ENCODE peak calls at places on chromosomes 6 and 20, in seven cellular contexts. Y is colonic mucosa, E is pancreas, T is BE2C, H is breast epithelium, P is BJ, L is fibroblast of lung. J is an unnamed sample.

GRCh38 chr20:46012926-46013825 is 4.5 kb downstream of the MMP9 start:
- DNase-seq in L (no peak), E (no peak), P (no peak), T (no peak), Y (no peak), H (no peak), J (no peak)

GRCh38 chr20:40749985-40750506 is 61.0 kb upstream of the MAFB start:
- DNase-seq in Y (no peak), L (peak), T (no peak), P (no peak), H (no peak), E (no peak), J (no peak)

GRCh38 chr20:38855356-38855755 is 49.9 kb downstream of the PPP1R16B start:
- DNase-seq in L (peak), Y (no peak), T (no peak), P (no peak), H (no peak), E (no peak), J (no peak)

GRCh38 chr6:15038013-15038791 is 207.7 kb upstream of the JARID2 start:
- DNase-seq in H (no peak), E (no peak), T (no peak), P (no peak), L (no peak), Y (no peak), J (peak)

GRCh38 chr6:152330984-152331383 is 306.2 kb downstream of the SYNE1 start:
- DNase-seq in P (no peak), T (no peak), H (no peak), L (no peak), E (no peak), Y (no peak), J (no peak)

GRCh38 chr6:141398954-141399353 is 733.8 kb upstream of the GJE1 start:
- DNase-seq in H (no peak), T (no peak), L (no peak), P (peak), E (no peak), Y (no peak), J (no peak)

GRCh38 chr6:138529510-138529909 is 30.2 kb upstream of the NHSL1 start:
- DNase-seq in T (no peak), E (no peak), Y (no peak), H (no peak), P (no peak), L (no peak), J (peak)

GRCh38 chr6:17998442-17998841 is 11.0 kb upstream of the KIF13A start:
- DNase-seq in L (no peak), H (no peak), Y (no peak), P (no peak), T (no peak), E (no peak), J (no peak)

GRCh38 chr20:4920131-4920530 is 81.2 kb downstream of the SLC23A2 start:
- DNase-seq in E (no peak), H (no peak), L (peak), T (no peak), P (no peak), Y (no peak), J (no peak)

GRCh38 chr20:57697540-57697939 is 12.3 kb downstream of the PMEPA1 start:
- DNase-seq in P (no peak), T (no peak), E (no peak), H (no peak), L (no peak), Y (no peak), J (no peak)

GRCh38 chr6:21309791-21310190 is 283.8 kb upstream of the SOX4 start:
- DNase-seq in H (no peak), Y (no peak), E (no peak), T (no peak), P (no peak), L (peak), J (no peak)

GRCh38 chr6:109441069-109441816 is 719 bp downstream of the SMPD2 start:
- DNase-seq in P (no peak), L (peak), E (peak), Y (peak), H (peak), T (peak), J (peak)

GRCh38 chr6:158849899-158850806 is 31.0 kb upstream of the EZR start:
- DNase-seq in T (no peak), L (peak), E (no peak), Y (peak), H (peak), P (peak), J (no peak)

DNA sequence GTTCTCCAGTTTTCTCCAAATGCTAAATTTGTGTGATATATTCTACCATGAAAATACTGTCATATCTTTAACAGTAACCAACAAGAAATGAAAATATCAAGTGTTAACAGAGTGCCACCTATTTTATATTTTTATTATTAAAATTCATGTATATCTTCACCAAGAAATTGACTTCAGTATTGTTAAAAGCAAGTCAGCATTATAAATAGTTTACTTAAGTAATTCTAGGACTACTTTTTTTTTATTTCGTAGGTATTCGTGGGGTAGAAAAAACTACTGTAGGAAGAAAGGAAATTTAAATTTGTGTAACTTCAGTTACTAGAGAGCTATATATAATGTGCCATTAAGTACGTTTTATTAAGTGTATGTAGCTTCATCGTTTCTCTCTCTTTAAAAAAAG is 6.3 kb upstream of the MAN1A1 start:
- DNase-seq in E (no peak), L (no peak), H (no peak), Y (no peak), P (no peak), T (no peak), J (no peak)
- H3K4me3 ChIP-seq in E (no peak), L (no peak), H (no peak), Y (no peak), P (no peak), T (no peak), J (no peak)

GRCh38 chr20:654427-654770 is 1.4 kb upstream of the SRXN1 start:
- DNase-seq in P (no peak), E (no peak), H (no peak), L (no peak), T (no peak), Y (no peak), J (no peak)

GRCh38 chr20:652611-653109 is 340 bp downstream of the SRXN1 start:
- DNase-seq in T (no peak), L (peak), Y (peak), E (peak), P (no peak), H (no peak), J (peak)

GRCh38 chr20:651713-652610 is 1.0 kb downstream of the SRXN1 start:
- DNase-seq in E (no peak), P (no peak), L (no peak), H (no peak), Y (peak), T (no peak), J (no peak)

GRCh38 chr20:653110-653589 is at the start of gene SRXN1:
- DNase-seq in T (peak), L (peak), Y (peak), P (peak), H (peak), E (peak), J (peak)

DNA sequence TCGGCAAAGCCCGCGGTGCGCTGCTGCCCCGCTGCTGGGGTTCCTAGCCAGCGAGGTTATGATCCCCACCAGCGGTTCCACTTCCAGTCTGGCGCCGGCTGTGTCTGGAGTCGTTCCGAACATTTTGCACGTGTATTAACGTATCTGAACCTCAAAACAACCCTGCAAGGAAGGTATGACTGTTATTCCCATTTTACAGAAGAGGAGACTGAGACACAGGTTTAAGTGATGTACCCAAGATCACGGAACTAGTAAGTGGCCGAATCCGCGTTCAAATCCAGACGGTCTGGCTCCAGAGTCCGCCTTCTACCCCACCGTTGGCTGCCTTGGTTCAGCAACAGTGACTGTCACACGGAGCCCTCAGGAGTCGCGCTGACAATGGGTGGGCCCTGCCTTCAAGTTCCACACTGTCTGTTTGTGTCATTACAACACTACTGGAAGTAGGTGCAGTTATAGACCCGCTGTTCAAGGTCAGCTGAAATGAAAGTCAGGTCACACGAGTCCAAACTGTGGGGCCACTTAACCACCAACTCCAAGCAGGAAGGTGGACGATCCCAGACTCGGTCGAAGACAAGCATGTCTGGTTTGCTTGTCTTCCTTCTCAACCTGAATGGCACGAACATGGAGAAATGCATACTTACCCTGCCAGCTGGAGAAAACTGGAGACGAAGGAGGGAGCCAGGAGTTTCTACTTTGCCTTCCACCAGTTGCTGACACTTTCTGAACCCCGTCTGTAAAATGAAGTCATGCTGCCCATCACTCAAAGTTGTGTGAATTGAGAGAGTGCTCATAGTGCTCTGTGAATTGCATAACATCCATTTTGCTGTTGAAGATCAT is 808 bp upstream of the SRXN1 start:
- DNase-seq in T (no peak), H (no peak), L (no peak), E (peak), P (no peak), Y (peak), J (no peak)
- H3K4me3 ChIP-seq in T (peak), H (peak), L (peak), E (peak), P (peak), Y (peak), J (peak)

GRCh38 chr6:165647041-165647440 is 16.0 kb downstream of the PDE10A start:
- DNase-seq in L (no peak), E (no peak), T (no peak), Y (no peak), H (no peak), P (no peak), J (no peak)
- H3K4me3 ChIP-seq in L (no peak), E (no peak), T (no peak), Y (no peak), H (no peak), P (no peak), J (no peak)

DNA sequence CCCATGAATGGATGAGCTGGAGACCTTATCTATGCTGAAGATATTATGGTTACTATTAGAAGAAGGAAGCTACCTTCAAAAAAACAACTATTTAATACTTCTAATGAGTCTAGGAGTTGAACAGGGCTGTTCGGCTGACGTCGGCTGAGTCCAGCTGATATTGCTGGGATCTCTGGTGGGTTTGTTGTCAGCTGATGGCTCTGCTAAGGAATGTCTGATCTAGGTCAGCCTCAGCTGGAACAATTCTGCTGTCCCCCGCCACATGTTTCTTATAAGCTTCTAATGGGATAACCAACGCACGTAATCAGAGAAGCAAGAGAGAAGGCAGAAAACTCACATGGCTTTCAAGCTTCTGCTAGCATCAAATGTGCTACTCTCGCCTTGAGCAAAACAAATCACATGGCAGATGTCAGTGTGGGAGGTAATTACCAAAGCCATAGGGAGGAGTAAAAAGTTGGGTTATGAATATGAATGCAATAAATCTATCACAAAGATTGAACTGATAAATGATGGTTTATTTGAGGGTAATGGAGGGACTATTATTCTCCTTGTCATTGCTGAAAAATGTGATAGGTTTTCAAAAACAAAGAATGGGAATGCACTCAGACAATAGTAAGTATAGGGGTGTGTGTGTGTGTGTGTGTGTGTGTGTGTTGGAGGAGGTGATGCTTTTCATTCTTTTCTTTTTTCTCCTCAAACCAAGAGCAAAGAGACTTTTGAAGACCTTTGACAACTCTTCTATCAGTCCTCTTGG is 71.5 kb downstream of the BTBD3 start:
- DNase-seq in Y (no peak), E (no peak), L (no peak), T (no peak), P (no peak), H (no peak), J (no peak)
- H3K4me3 ChIP-seq in Y (no peak), E (no peak), L (no peak), T (no peak), P (no peak), H (no peak), J (no peak)

DNA sequence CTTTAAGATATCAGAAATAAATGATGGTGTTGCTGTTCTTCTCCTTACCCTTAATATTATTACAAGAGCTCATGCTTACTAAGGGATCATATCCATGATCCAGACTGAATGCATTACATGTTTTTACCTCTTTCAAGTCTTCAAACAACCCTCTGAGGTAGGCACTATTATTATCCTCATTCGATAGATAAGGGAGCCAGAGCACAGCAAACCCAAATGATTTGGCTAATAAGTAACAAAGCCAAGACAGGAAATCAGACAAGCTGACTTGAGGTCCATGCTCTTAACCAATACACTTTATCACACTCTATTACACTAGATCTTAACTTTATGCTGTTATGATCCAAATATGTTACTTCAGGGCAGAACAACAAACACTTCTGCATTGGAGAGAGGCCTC is 145.9 kb downstream of the RALGAPA2 start:
- DNase-seq in H (no peak), P (no peak), T (no peak), Y (no peak), L (no peak), E (no peak), J (no peak)
- H3K4me3 ChIP-seq in H (no peak), P (no peak), T (no peak), Y (no peak), L (no peak), E (no peak), J (no peak)

J was measured in WERI-Rb-1.